ENCODE peak calls at places on chromosomes 1 and 21, in nine cellular contexts. A is stimulated activated CD8-positive, alpha-beta memory T cell treated with anti-CD3 and anti-CD28 coated beads, Interleukin-15, amount 100 ng/mL, for 24 hours; B is NCI-H2081; O is mucosa of gallbladder; J is NCI-H1417 treated with DMSO at 0.1 percent for 48 hours; L is NB4; I is left cardiac atrium; M is H9; U is heart right ventricle. K is an unnamed sample.

GRCh38 chr1:235127774-235128452 is 724 bp downstream of the TOMM20 start:
- DNase-seq in B (no peak), L (peak; percentile 28), U (no peak), A (no peak), I (no peak), O (no peak), J (no peak), M (no peak), K (no peak)

GRCh38 chr1:194069168-194069830 is 882.9 kb upstream of the B3GALT2 start:
- DNase-seq in B (no peak), I (peak; percentile 70), A (no peak), U (peak; percentile 85), M (no peak), J (no peak), L (no peak), O (peak; percentile 31), K (no peak)

GRCh38 chr21:33133912-33134311 is 64.0 kb downstream of the OLIG1 start:
- DNase-seq in J (no peak), A (no peak), L (no peak), B (no peak), M (no peak), O (no peak), I (no peak), U (no peak), K (no peak)

GRCh38 chr1:229894535-229894934 is 172.5 kb upstream of the GALNT2 start:
- DNase-seq in O (no peak), U (no peak), M (no peak), J (no peak), L (no peak), A (no peak), B (no peak), I (no peak), K (no peak)

GRCh38 chr1:79859212-79859948 is 852.9 kb upstream of the ADGRL4 start:
- DNase-seq in J (no peak), U (no peak), A (no peak), B (no peak), L (no peak), M (no peak), I (no peak), O (no peak), K (no peak)

GRCh38 chr1:234755449-234755863 is 145.5 kb upstream of the IRF2BP2 start:
- DNase-seq in J (no peak), B (no peak), L (peak; percentile 92), O (peak; percentile 89), M (no peak), I (peak; percentile 81), U (peak; percentile 65), A (no peak), K (no peak)

GRCh38 chr1:13751458-13751871 is 51.5 kb downstream of the PRDM2 start:
- DNase-seq in I (no peak), A (no peak), O (no peak), M (no peak), U (no peak), J (no peak), B (no peak), L (no peak), K (no peak)

GRCh38 chr1:214002472-214002871 is 14.7 kb downstream of the PROX1 start:
- DNase-seq in B (peak; percentile 64), I (no peak), M (no peak), J (peak; percentile 69), U (no peak), O (no peak), L (no peak), A (no peak), K (no peak)

GRCh38 chr1:228005511-228006033 is 1.2 kb upstream of the WNT3A start:
- DNase-seq in O (no peak), I (no peak), U (no peak), J (no peak), M (no peak), A (no peak), L (peak; percentile 24), B (no peak), K (no peak)

GRCh38 chr21:42384999-42385398 is 10.9 kb downstream of the TMPRSS3 start:
- DNase-seq in O (peak; percentile 66), A (no peak), J (no peak), U (no peak), B (no peak), M (no peak), I (no peak), L (peak; percentile 31), K (peak; percentile 27)

GRCh38 chr21:37407719-37408455 is 41.3 kb downstream of the DYRK1A start:
- DNase-seq in U (no peak), L (no peak), M (no peak), A (no peak), O (no peak), I (no peak), B (no peak), J (no peak), K (no peak)

GRCh38 chr1:116503535-116504307 is 67.1 kb downstream of the CD58 start:
- DNase-seq in L (peak; percentile 74), B (no peak), U (no peak), I (no peak), A (no peak), J (no peak), O (no peak), M (no peak), K (peak; percentile 51)

GRCh38 chr1:174841747-174842146 is 158.0 kb upstream of the CACYBP start:
- DNase-seq in A (no peak), L (no peak), M (no peak), I (no peak), J (no peak), B (no peak), U (no peak), O (no peak), K (no peak)

GRCh38 chr1:199855580-199855979 is 171.9 kb upstream of the NR5A2 start:
- DNase-seq in A (no peak), L (peak; percentile 11), U (no peak), I (no peak), B (no peak), O (no peak), M (no peak), J (no peak), K (no peak)

GRCh38 chr1:59100975-59101374 is 195.9 kb upstream of the FGGY start:
- DNase-seq in B (no peak), I (no peak), U (no peak), M (no peak), A (no peak), O (no peak), L (no peak), J (no peak), K (no peak)

GRCh38 chr1:63022319-63022718 is 238.4 kb downstream of the ATG4C start:
- DNase-seq in A (no peak), L (no peak), U (no peak), M (no peak), O (no peak), I (no peak), B (no peak), J (no peak), K (no peak)

GRCh38 chr1:89993541-89993940 is 1.4 kb upstream of the ZNF326 start:
- DNase-seq in U (no peak), B (no peak), I (no peak), L (no peak), J (no peak), O (no peak), A (no peak), M (no peak), K (no peak)

GRCh38 chr1:44652445-44653106 is 21.7 kb downstream of the TMEM53 start:
- DNase-seq in O (peak; percentile 79), L (peak; percentile 72), U (peak; percentile 64), A (peak; percentile 61), I (peak; percentile 76), M (peak; percentile 87), B (peak; percentile 86), J (no peak), K (peak; percentile 56)

GRCh38 chr21:46180079-46180722 is 4.1 kb downstream of the SPATC1L start:
- DNase-seq in J (no peak), M (no peak), U (no peak), I (no peak), A (no peak), L (peak; percentile 72), O (no peak), B (no peak), K (no peak)

K was measured in CMK.